ENCODE peak calls at places on chromosome 12, in eight cellular contexts. One of them, this sample, is unnamed.

GRCh38 chr12:60415361-60415760 is 819.5 kb downstream of the SLC16A7 start:
- DNase-seq in mesenchymal stem cell: peak
- DNase-seq in heart left ventricle: no peak
- DNase-seq in WTC11: no peak
- DNase-seq in dorsolateral prefrontal cortex: no peak
- DNase-seq in Calu3: no peak
- DNase-seq in naive thymus-derived CD4-positive, alpha-beta T cell: no peak
- DNase-seq in activated CD4-positive, alpha-beta T cell treated with anti-CD3 and anti-CD28 coated beads, Interleukin-2, amount 10 ng/mL, durations not matched to agents 7 days and 5 days: no peak
- DNase-seq in this sample: no peak

GRCh38 chr12:82479511-82479910 is 121.2 kb downstream of the METTL25 start:
- DNase-seq in activated CD4-positive, alpha-beta T cell treated with anti-CD3 and anti-CD28 coated beads, Interleukin-2, amount 10 ng/mL, durations not matched to agents 7 days and 5 days: no peak
- DNase-seq in mesenchymal stem cell: peak
- DNase-seq in heart left ventricle: no peak
- DNase-seq in Calu3: no peak
- DNase-seq in dorsolateral prefrontal cortex: no peak
- DNase-seq in WTC11: no peak
- DNase-seq in naive thymus-derived CD4-positive, alpha-beta T cell: no peak
- DNase-seq in this sample: no peak

GRCh38 chr12:118055144-118055557 is 5.8 kb downstream of the WSB2 start:
- DNase-seq in heart left ventricle: no peak
- DNase-seq in activated CD4-positive, alpha-beta T cell treated with anti-CD3 and anti-CD28 coated beads, Interleukin-2, amount 10 ng/mL, durations not matched to agents 7 days and 5 days: peak
- DNase-seq in mesenchymal stem cell: peak
- DNase-seq in naive thymus-derived CD4-positive, alpha-beta T cell: peak
- DNase-seq in dorsolateral prefrontal cortex: no peak
- DNase-seq in Calu3: peak
- DNase-seq in WTC11: peak
- DNase-seq in this sample: peak

GRCh38 chr12:19299765-19300164 is 139.5 kb upstream of the AEBP2 start:
- DNase-seq in activated CD4-positive, alpha-beta T cell treated with anti-CD3 and anti-CD28 coated beads, Interleukin-2, amount 10 ng/mL, durations not matched to agents 7 days and 5 days: no peak
- DNase-seq in Calu3: peak
- DNase-seq in naive thymus-derived CD4-positive, alpha-beta T cell: no peak
- DNase-seq in heart left ventricle: no peak
- DNase-seq in dorsolateral prefrontal cortex: no peak
- DNase-seq in mesenchymal stem cell: no peak
- DNase-seq in WTC11: no peak
- DNase-seq in this sample: no peak

GRCh38 chr12:48025281-48025680 is 21.0 kb upstream of the COL2A1 start:
- DNase-seq in Calu3: no peak
- DNase-seq in naive thymus-derived CD4-positive, alpha-beta T cell: no peak
- DNase-seq in WTC11: no peak
- DNase-seq in mesenchymal stem cell: no peak
- DNase-seq in dorsolateral prefrontal cortex: no peak
- DNase-seq in heart left ventricle: no peak
- DNase-seq in activated CD4-positive, alpha-beta T cell treated with anti-CD3 and anti-CD28 coated beads, Interleukin-2, amount 10 ng/mL, durations not matched to agents 7 days and 5 days: no peak
- DNase-seq in this sample: no peak

GRCh38 chr12:92290016-92290685 is 144.5 kb upstream of the BTG1 start:
- DNase-seq in naive thymus-derived CD4-positive, alpha-beta T cell: no peak
- DNase-seq in WTC11: no peak
- DNase-seq in Calu3: no peak
- DNase-seq in mesenchymal stem cell: peak
- DNase-seq in activated CD4-positive, alpha-beta T cell treated with anti-CD3 and anti-CD28 coated beads, Interleukin-2, amount 10 ng/mL, durations not matched to agents 7 days and 5 days: no peak
- DNase-seq in dorsolateral prefrontal cortex: no peak
- DNase-seq in heart left ventricle: no peak
- DNase-seq in this sample: no peak

GRCh38 chr12:114869091-114869834 is 185.3 kb upstream of the TBX3 start:
- DNase-seq in mesenchymal stem cell: peak
- DNase-seq in activated CD4-positive, alpha-beta T cell treated with anti-CD3 and anti-CD28 coated beads, Interleukin-2, amount 10 ng/mL, durations not matched to agents 7 days and 5 days: no peak
- DNase-seq in dorsolateral prefrontal cortex: no peak
- DNase-seq in Calu3: no peak
- DNase-seq in WTC11: peak
- DNase-seq in naive thymus-derived CD4-positive, alpha-beta T cell: no peak
- DNase-seq in heart left ventricle: no peak
- DNase-seq in this sample: no peak

GRCh38 chr12:990308-990648 is 745 bp upstream of the ERC1 start:
- DNase-seq in heart left ventricle: peak
- DNase-seq in dorsolateral prefrontal cortex: peak
- DNase-seq in Calu3: peak
- DNase-seq in activated CD4-positive, alpha-beta T cell treated with anti-CD3 and anti-CD28 coated beads, Interleukin-2, amount 10 ng/mL, durations not matched to agents 7 days and 5 days: peak
- DNase-seq in naive thymus-derived CD4-positive, alpha-beta T cell: peak
- DNase-seq in mesenchymal stem cell: peak
- DNase-seq in WTC11: peak
- DNase-seq in this sample: peak

GRCh38 chr12:10559241-10559640 is 53.6 kb downstream of the EIF2S3B start:
- DNase-seq in naive thymus-derived CD4-positive, alpha-beta T cell: no peak
- DNase-seq in mesenchymal stem cell: no peak
- DNase-seq in WTC11: no peak
- DNase-seq in dorsolateral prefrontal cortex: no peak
- DNase-seq in heart left ventricle: no peak
- DNase-seq in Calu3: no peak
- DNase-seq in activated CD4-positive, alpha-beta T cell treated with anti-CD3 and anti-CD28 coated beads, Interleukin-2, amount 10 ng/mL, durations not matched to agents 7 days and 5 days: no peak
- DNase-seq in this sample: peak

This sample was measured in Jurkat, Clone E6-1.